ENCODE peak calls at places on chromosomes 13 and 19, in eight cellular contexts. One of them, this sample, is unnamed. For H3K4me1, the result is how much of the 10 kb centered on the place peaks cover.

GRCh38 chr13:113649212-113649611 is 8.8 kb downstream of the ATP4B start:
- DNase-seq in CD8-positive, alpha-beta T cell: no peak
- DNase-seq in CD4-positive, CD25-positive, alpha-beta regulatory T cell: no peak
- DNase-seq in body of pancreas: no peak
- DNase-seq in colonic mucosa: no peak
- DNase-seq in adrenal gland: peak
- DNase-seq in heart left ventricle: peak
- DNase-seq in mammary epithelial cell: no peak
- DNase-seq in this sample: no peak

GRCh38 chr19:55340784-55341147 is 1.1 kb downstream of the KMT5C start:
- DNase-seq in CD4-positive, CD25-positive, alpha-beta regulatory T cell: no peak
- DNase-seq in adrenal gland: no peak
- DNase-seq in heart left ventricle: no peak
- DNase-seq in CD8-positive, alpha-beta T cell: no peak
- DNase-seq in body of pancreas: peak
- DNase-seq in mammary epithelial cell: no peak
- DNase-seq in colonic mucosa: peak
- DNase-seq in this sample: peak

GRCh38 chr13:71149498-71150363 is 717.3 kb downstream of the DACH1 start:
- DNase-seq in CD4-positive, CD25-positive, alpha-beta regulatory T cell: no peak
- DNase-seq in colonic mucosa: no peak
- DNase-seq in adrenal gland: no peak
- DNase-seq in mammary epithelial cell: no peak
- DNase-seq in CD8-positive, alpha-beta T cell: no peak
- DNase-seq in heart left ventricle: no peak
- DNase-seq in body of pancreas: peak
- DNase-seq in this sample: no peak

GRCh38 chr13:39815345-39816111 is 160.1 kb downstream of the COG6 start:
- DNase-seq in heart left ventricle: no peak
- DNase-seq in mammary epithelial cell: no peak
- DNase-seq in adrenal gland: no peak
- DNase-seq in body of pancreas: no peak
- DNase-seq in CD4-positive, CD25-positive, alpha-beta regulatory T cell: no peak
- DNase-seq in colonic mucosa: no peak
- DNase-seq in CD8-positive, alpha-beta T cell: no peak
- DNase-seq in this sample: peak

GRCh38 chr19:15195381-15195964 is 5.3 kb downstream of the NOTCH3 start:
- DNase-seq in CD4-positive, CD25-positive, alpha-beta regulatory T cell: no peak
- DNase-seq in heart left ventricle: peak
- DNase-seq in body of pancreas: peak
- DNase-seq in adrenal gland: no peak
- DNase-seq in colonic mucosa: peak
- DNase-seq in mammary epithelial cell: peak
- DNase-seq in CD8-positive, alpha-beta T cell: no peak
- DNase-seq in this sample: peak

GRCh38 chr19:36136975-36137686 is 2.7 kb upstream of the CAPNS1 start:
- DNase-seq in heart left ventricle: peak
- DNase-seq in CD8-positive, alpha-beta T cell: no peak
- DNase-seq in adrenal gland: peak
- DNase-seq in colonic mucosa: peak
- DNase-seq in CD4-positive, CD25-positive, alpha-beta regulatory T cell: no peak
- DNase-seq in mammary epithelial cell: peak
- DNase-seq in body of pancreas: peak
- DNase-seq in this sample: peak

GRCh38 chr19:3079578-3079977 is 14.6 kb upstream of the GNA11 start:
- DNase-seq in CD4-positive, CD25-positive, alpha-beta regulatory T cell: no peak
- DNase-seq in body of pancreas: no peak
- DNase-seq in mammary epithelial cell: no peak
- DNase-seq in heart left ventricle: no peak
- DNase-seq in colonic mucosa: no peak
- DNase-seq in CD8-positive, alpha-beta T cell: no peak
- DNase-seq in adrenal gland: no peak
- DNase-seq in this sample: no peak

GRCh38 chr19:32828139-32828538 is 41.4 kb downstream of the SLC7A9 start:
- DNase-seq in CD8-positive, alpha-beta T cell: no peak
- DNase-seq in adrenal gland: no peak
- DNase-seq in CD4-positive, CD25-positive, alpha-beta regulatory T cell: no peak
- DNase-seq in heart left ventricle: no peak
- DNase-seq in body of pancreas: no peak
- DNase-seq in colonic mucosa: no peak
- DNase-seq in mammary epithelial cell: no peak
- DNase-seq in this sample: no peak

GRCh38 chr13:96690998-96691397 is 303.3 kb downstream of the OXGR1 start:
- DNase-seq in adrenal gland: no peak
- DNase-seq in colonic mucosa: no peak
- DNase-seq in heart left ventricle: no peak
- DNase-seq in CD8-positive, alpha-beta T cell: no peak
- DNase-seq in CD4-positive, CD25-positive, alpha-beta regulatory T cell: no peak
- DNase-seq in body of pancreas: no peak
- DNase-seq in mammary epithelial cell: no peak
- DNase-seq in this sample: no peak

GRCh38 chr13:90533866-90534265 is 813.6 kb upstream of the MIR17HG start:
- DNase-seq in heart left ventricle: no peak
- DNase-seq in colonic mucosa: no peak
- DNase-seq in CD4-positive, CD25-positive, alpha-beta regulatory T cell: no peak
- DNase-seq in adrenal gland: no peak
- DNase-seq in body of pancreas: no peak
- DNase-seq in mammary epithelial cell: no peak
- DNase-seq in CD8-positive, alpha-beta T cell: no peak
- DNase-seq in this sample: peak

GRCh38 chr13:29605860-29606526 is 10.5 kb upstream of the SLC7A1 start:
- DNase-seq in body of pancreas: no peak
- DNase-seq in heart left ventricle: peak
- DNase-seq in CD4-positive, CD25-positive, alpha-beta regulatory T cell: no peak
- DNase-seq in mammary epithelial cell: no peak
- DNase-seq in colonic mucosa: no peak
- DNase-seq in CD8-positive, alpha-beta T cell: no peak
- DNase-seq in adrenal gland: peak
- DNase-seq in this sample: no peak

GRCh38 chr19:10881403-10882107 is 10.2 kb downstream of the CARM1 start:
- DNase-seq in heart left ventricle: no peak
- DNase-seq in mammary epithelial cell: no peak
- DNase-seq in body of pancreas: no peak
- DNase-seq in adrenal gland: no peak
- DNase-seq in CD4-positive, CD25-positive, alpha-beta regulatory T cell: no peak
- DNase-seq in CD8-positive, alpha-beta T cell: no peak
- DNase-seq in colonic mucosa: no peak
- DNase-seq in this sample: no peak

GRCh38 chr19:10874019-10874418 is 2.7 kb downstream of the CARM1 start:
- DNase-seq in adrenal gland: no peak
- DNase-seq in colonic mucosa: peak
- DNase-seq in heart left ventricle: no peak
- DNase-seq in CD8-positive, alpha-beta T cell: no peak
- DNase-seq in mammary epithelial cell: no peak
- DNase-seq in CD4-positive, CD25-positive, alpha-beta regulatory T cell: no peak
- DNase-seq in body of pancreas: no peak
- DNase-seq in this sample: no peak

GRCh38 chr19:10882108-10882457 is 10.7 kb downstream of the CARM1 start:
- DNase-seq in mammary epithelial cell: no peak
- DNase-seq in adrenal gland: no peak
- DNase-seq in CD4-positive, CD25-positive, alpha-beta regulatory T cell: no peak
- DNase-seq in body of pancreas: no peak
- DNase-seq in colonic mucosa: no peak
- DNase-seq in CD8-positive, alpha-beta T cell: no peak
- DNase-seq in heart left ventricle: peak
- DNase-seq in this sample: no peak

GRCh38 chr19:10876459-10877240 is 5.3 kb downstream of the CARM1 start:
- DNase-seq in adrenal gland: peak
- DNase-seq in mammary epithelial cell: no peak
- DNase-seq in CD4-positive, CD25-positive, alpha-beta regulatory T cell: no peak
- DNase-seq in heart left ventricle: no peak
- DNase-seq in colonic mucosa: no peak
- DNase-seq in body of pancreas: peak
- DNase-seq in CD8-positive, alpha-beta T cell: no peak
- DNase-seq in this sample: peak

GRCh38 chr19:10878253-10878652 is 6.9 kb downstream of the CARM1 start:
- DNase-seq in heart left ventricle: no peak
- DNase-seq in CD8-positive, alpha-beta T cell: no peak
- DNase-seq in adrenal gland: no peak
- DNase-seq in CD4-positive, CD25-positive, alpha-beta regulatory T cell: no peak
- DNase-seq in mammary epithelial cell: no peak
- DNase-seq in colonic mucosa: no peak
- DNase-seq in body of pancreas: no peak
- DNase-seq in this sample: no peak
- H3K4me1 ChIP-seq in heart left ventricle: under half
- H3K4me1 ChIP-seq in CD8-positive, alpha-beta T cell: under half
- H3K4me1 ChIP-seq in adrenal gland: under half
- H3K4me1 ChIP-seq in CD4-positive, CD25-positive, alpha-beta regulatory T cell: under half
- H3K4me1 ChIP-seq in mammary epithelial cell: under half
- H3K4me1 ChIP-seq in colonic mucosa: under half
- H3K4me1 ChIP-seq in body of pancreas: under half
- H3K4me1 ChIP-seq in this sample: under half

GRCh38 chr19:18414504-18415176 is 4.6 kb upstream of the SSBP4 start:
- DNase-seq in CD4-positive, CD25-positive, alpha-beta regulatory T cell: no peak
- DNase-seq in colonic mucosa: no peak
- DNase-seq in body of pancreas: no peak
- DNase-seq in mammary epithelial cell: peak
- DNase-seq in CD8-positive, alpha-beta T cell: no peak
- DNase-seq in adrenal gland: peak
- DNase-seq in heart left ventricle: peak
- DNase-seq in this sample: peak
- H3K4me1 ChIP-seq in CD4-positive, CD25-positive, alpha-beta regulatory T cell: under half
- H3K4me1 ChIP-seq in colonic mucosa: under half
- H3K4me1 ChIP-seq in body of pancreas: under half
- H3K4me1 ChIP-seq in mammary epithelial cell: under half
- H3K4me1 ChIP-seq in CD8-positive, alpha-beta T cell: half or more
- H3K4me1 ChIP-seq in adrenal gland: under half
- H3K4me1 ChIP-seq in heart left ventricle: under half
- H3K4me1 ChIP-seq in this sample: under half

DNA sequence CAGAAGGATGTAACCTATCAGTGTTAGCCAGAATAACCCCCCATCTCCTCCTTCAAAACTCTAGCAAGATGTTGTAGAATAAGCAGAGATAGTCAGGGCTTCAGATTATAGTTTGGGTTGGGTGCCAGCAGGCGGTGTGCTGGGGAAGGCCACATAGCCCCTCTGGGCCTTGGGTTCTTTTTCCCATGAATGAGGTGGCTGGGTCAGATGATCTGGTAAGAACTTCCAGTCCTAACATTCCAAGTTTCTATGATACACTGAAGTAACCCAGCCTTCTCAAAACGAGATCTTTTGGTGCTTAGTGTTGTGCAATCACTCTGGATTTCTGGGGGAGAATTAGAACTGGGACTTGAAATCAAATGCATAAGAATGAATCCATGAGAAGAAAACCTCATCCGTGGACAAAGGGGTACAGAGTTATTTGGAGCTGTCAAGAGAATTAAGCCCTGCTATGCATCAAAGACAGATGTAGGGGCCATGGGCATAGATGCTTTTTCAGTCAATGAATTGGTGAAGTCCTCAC is 810 bp downstream of the CBY2 start:
- DNase-seq in mammary epithelial cell: no peak
- DNase-seq in colonic mucosa: no peak
- DNase-seq in body of pancreas: no peak
- DNase-seq in CD8-positive, alpha-beta T cell: no peak
- DNase-seq in heart left ventricle: no peak
- DNase-seq in CD4-positive, CD25-positive, alpha-beta regulatory T cell: no peak
- DNase-seq in adrenal gland: no peak
- DNase-seq in this sample: no peak
- H3K4me1 ChIP-seq in mammary epithelial cell: under half
- H3K4me1 ChIP-seq in colonic mucosa: under half
- H3K4me1 ChIP-seq in body of pancreas: under half
- H3K4me1 ChIP-seq in CD8-positive, alpha-beta T cell: under half
- H3K4me1 ChIP-seq in heart left ventricle: under half
- H3K4me1 ChIP-seq in CD4-positive, CD25-positive, alpha-beta regulatory T cell: under half
- H3K4me1 ChIP-seq in adrenal gland: under half
- H3K4me1 ChIP-seq in this sample: under half

DNA sequence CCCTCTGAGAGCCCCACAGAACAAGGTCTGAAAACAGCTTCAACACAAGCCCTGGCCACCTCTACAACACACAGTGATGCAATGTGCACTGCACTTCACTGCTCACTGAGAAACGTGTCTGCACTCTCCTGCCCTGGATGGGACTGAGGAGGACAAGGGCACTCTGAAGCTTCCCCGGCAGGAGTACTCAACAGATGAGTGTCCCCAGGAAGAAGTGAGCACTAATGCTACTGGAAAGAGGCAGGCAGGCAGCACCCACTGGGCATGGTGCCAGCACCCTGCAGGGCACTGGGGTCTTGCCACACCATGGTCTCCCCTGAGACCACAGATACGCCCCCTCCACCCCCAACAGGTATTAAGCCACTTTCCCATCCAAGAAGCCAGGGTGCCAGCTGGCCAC is 17.7 kb upstream of the SLC35E1 start:
- DNase-seq in CD8-positive, alpha-beta T cell: no peak
- DNase-seq in CD4-positive, CD25-positive, alpha-beta regulatory T cell: no peak
- DNase-seq in heart left ventricle: no peak
- DNase-seq in adrenal gland: no peak
- DNase-seq in colonic mucosa: no peak
- DNase-seq in mammary epithelial cell: no peak
- DNase-seq in body of pancreas: no peak
- DNase-seq in this sample: no peak
- H3K4me1 ChIP-seq in CD8-positive, alpha-beta T cell: half or more
- H3K4me1 ChIP-seq in CD4-positive, CD25-positive, alpha-beta regulatory T cell: half or more
- H3K4me1 ChIP-seq in heart left ventricle: half or more
- H3K4me1 ChIP-seq in adrenal gland: under half
- H3K4me1 ChIP-seq in colonic mucosa: under half
- H3K4me1 ChIP-seq in mammary epithelial cell: half or more
- H3K4me1 ChIP-seq in body of pancreas: half or more
- H3K4me1 ChIP-seq in this sample: under half